ENCODE peak calls at places on chromosome 20, in six cellular contexts. M is H9, L is IMR-90, W is neuronal stem cell, P is mesenchymal stem cell, Z is H1. Q is an unnamed sample.

GRCh38 chr20:50582092-50582491 is 71.9 kb downstream of the PTPN1 start:
- DNase-seq in M (no peak), L (no peak), W (no peak), P (no peak), Z (no peak), Q (no peak)

GRCh38 chr20:44336725-44337380 is at the start of gene R3HDML:
- DNase-seq in M (no peak), L (no peak), W (no peak), P (no peak), Z (no peak), Q (no peak)

GRCh38 chr20:14775778-14776177 is 438.4 kb upstream of the FLRT3 start:
- DNase-seq in M (no peak), L (no peak), W (no peak), P (peak), Z (no peak), Q (peak)

GRCh38 chr20:62666736-62667529 is 24.6 kb downstream of the SLCO4A1 start:
- DNase-seq in M (no peak), L (peak), W (no peak), P (no peak), Z (no peak), Q (peak)

GRCh38 chr20:38600057-38600456 is 1.6 kb upstream of the ARHGAP40 start:
- DNase-seq in M (no peak), L (no peak), W (no peak), P (no peak), Z (no peak), Q (no peak)

GRCh38 chr20:47863531-47863930 is 78.2 kb upstream of the SULF2 start:
- DNase-seq in M (no peak), L (no peak), W (no peak), P (no peak), Z (no peak), Q (no peak)

GRCh38 chr20:49185071-49185757 is 2.9 kb downstream of the STAU1 start:
- DNase-seq in M (no peak), L (no peak), W (no peak), P (no peak), Z (no peak), Q (no peak)

GRCh38 chr20:61742097-61742805 is 323.4 kb downstream of the TAF4 start:
- DNase-seq in M (no peak), L (no peak), W (no peak), P (no peak), Z (no peak), Q (no peak)

GRCh38 chr20:21315138-21315537 is 12.0 kb downstream of the XRN2 start:
- DNase-seq in M (no peak), L (peak), W (no peak), P (peak), Z (no peak), Q (no peak)

GRCh38 chr20:41006936-41007871 is 21.4 kb upstream of the TOP1 start:
- DNase-seq in M (peak), L (no peak), W (no peak), P (peak), Z (no peak), Q (no peak)

GRCh38 chr20:35617397-35618031 is 1.9 kb downstream of the SPAG4 start:
- DNase-seq in M (peak), L (peak), W (peak), P (peak), Z (no peak), Q (peak)

GRCh38 chr20:6134592-6134991 is 11.8 kb upstream of the FERMT1 start:
- DNase-seq in M (no peak), L (no peak), W (no peak), P (no peak), Z (no peak), Q (no peak)

GRCh38 chr20:38751360-38751976 is 3.2 kb downstream of the ACTR5 start:
- DNase-seq in M (no peak), L (peak), W (no peak), P (peak), Z (no peak), Q (peak)

GRCh38 chr20:50371878-50372769 is 138.1 kb upstream of the PTPN1 start:
- DNase-seq in M (no peak), L (peak), W (no peak), P (no peak), Z (no peak), Q (peak)

GRCh38 chr20:57898332-57898731 is 188.5 kb upstream of the PMEPA1 start:
- DNase-seq in M (no peak), L (no peak), W (no peak), P (no peak), Z (no peak), Q (no peak)

GRCh38 chr20:52859156-52859887 is 112.8 kb upstream of the TSHZ2 start:
- DNase-seq in M (peak), L (no peak), W (no peak), P (peak), Z (no peak), Q (no peak)

GRCh38 chr20:47150403-47151152 is 205.9 kb downstream of the ZMYND8 start:
- DNase-seq in M (peak), L (peak), W (peak), P (peak), Z (peak), Q (peak)

GRCh38 chr20:41426361-41426900 is 59.8 kb upstream of the EMILIN3 start:
- DNase-seq in M (no peak), L (no peak), W (no peak), P (no peak), Z (no peak), Q (no peak)

GRCh38 chr20:6287471-6287870 is 164.6 kb upstream of the FERMT1 start:
- DNase-seq in M (no peak), L (no peak), W (no peak), P (no peak), Z (no peak), Q (no peak)

GRCh38 chr20:23583526-23583925 is 15.2 kb upstream of the CST9L start:
- DNase-seq in M (no peak), L (no peak), W (no peak), P (no peak), Z (no peak), Q (peak)

GRCh38 chr20:63854069-63854765 is 7.1 kb upstream of the ABHD16B start:
- DNase-seq in M (no peak), L (no peak), W (no peak), P (peak), Z (no peak), Q (no peak)

GRCh38 chr20:47347661-47348462 is 8.6 kb downstream of the ZMYND8 start:
- DNase-seq in M (no peak), L (no peak), W (no peak), P (no peak), Z (no peak), Q (no peak)

GRCh38 chr20:43824279-43824678 is 90.4 kb upstream of the TOX2 start:
- DNase-seq in M (no peak), L (no peak), W (no peak), P (no peak), Z (no peak), Q (no peak)

GRCh38 chr20:62875419-62876355 is 14.1 kb upstream of the TCFL5 start:
- DNase-seq in M (peak), L (peak), W (peak), P (peak), Z (no peak), Q (peak)

GRCh38 chr20:6058684-6059295 is 4.9 kb upstream of the LRRN4 start:
- DNase-seq in M (no peak), L (no peak), W (no peak), P (peak), Z (no peak), Q (no peak)

GRCh38 chr20:51752343-51752951 is 15.7 kb downstream of the ATP9A start:
- DNase-seq in M (no peak), L (peak), W (no peak), P (peak), Z (no peak), Q (no peak)

GRCh38 chr20:38704136-38704535 is 20.1 kb upstream of the SLC32A1 start:
- DNase-seq in M (no peak), L (no peak), W (no peak), P (no peak), Z (no peak), Q (no peak)

GRCh38 chr20:58670097-58670496 is 19.0 kb downstream of the STX16 start:
- DNase-seq in M (no peak), L (peak), W (no peak), P (no peak), Z (no peak), Q (no peak)

GRCh38 chr20:57797401-57797800 is 87.6 kb upstream of the PMEPA1 start:
- DNase-seq in M (no peak), L (no peak), W (no peak), P (no peak), Z (no peak), Q (no peak)

GRCh38 chr20:1811621-1812498 is 83.3 kb upstream of the SIRPA start:
- DNase-seq in M (no peak), L (peak), W (peak), P (peak), Z (no peak), Q (peak)

GRCh38 chr20:1809611-1810510 is 85.3 kb upstream of the SIRPA start:
- DNase-seq in M (no peak), L (peak), W (no peak), P (peak), Z (no peak), Q (peak)

GRCh38 chr20:1810926-1811620 is 84.1 kb upstream of the SIRPA start:
- DNase-seq in M (no peak), L (peak), W (no peak), P (peak), Z (no peak), Q (no peak)

GRCh38 chr20:1809121-1809520 is 86.1 kb upstream of the SIRPA start:
- DNase-seq in M (no peak), L (peak), W (no peak), P (peak), Z (no peak), Q (peak)

GRCh38 chr20:1810572-1810925 is 84.7 kb upstream of the SIRPA start:
- DNase-seq in M (no peak), L (no peak), W (no peak), P (no peak), Z (no peak), Q (no peak)
- H3K14ac ChIP-seq in M (no peak), L (peak), W (no peak), P (no peak), Z (no peak), Q (no peak)

DNA sequence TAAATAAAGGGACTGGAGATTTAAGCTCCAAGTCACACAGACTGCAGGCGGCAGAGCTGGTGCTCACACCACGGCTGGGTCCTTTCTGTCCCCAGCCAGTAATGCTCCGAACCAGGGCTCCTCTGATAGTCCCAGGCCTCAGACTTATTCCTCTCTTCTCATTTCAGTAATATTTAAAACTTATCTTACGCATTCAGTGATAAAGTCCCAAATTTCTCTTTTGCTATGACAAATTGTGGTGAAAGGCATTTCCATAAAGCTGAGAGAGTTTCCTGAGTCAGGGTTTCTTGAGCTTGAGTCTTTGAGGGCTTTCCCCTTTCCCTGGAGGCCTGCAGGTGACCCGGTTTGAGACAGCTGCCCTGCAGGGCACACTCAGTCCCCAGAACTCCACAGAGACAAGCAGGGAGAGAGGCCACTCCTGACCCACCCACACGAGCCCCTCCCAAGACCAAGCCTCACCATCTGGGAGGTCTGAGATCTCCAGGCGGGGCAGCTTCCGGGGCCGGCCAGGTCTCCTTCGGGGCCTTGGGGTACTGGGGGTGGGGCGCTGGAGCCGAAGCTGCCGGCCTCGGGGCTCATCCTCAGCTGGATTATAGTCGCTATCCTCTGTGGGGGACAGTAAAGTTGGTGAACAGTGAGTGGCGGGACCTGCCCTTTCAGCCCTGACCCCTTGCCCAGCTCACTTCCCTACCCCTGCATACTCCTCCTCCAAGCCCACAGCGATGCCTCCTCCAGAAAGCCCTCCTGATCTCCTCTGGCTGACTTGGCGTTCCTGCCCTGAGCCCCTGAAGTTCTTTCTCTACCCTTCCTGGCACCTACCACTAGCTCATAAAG is 6.6 kb downstream of the ZNF335 start:
- DNase-seq in M (peak), L (no peak), W (no peak), P (no peak), Z (no peak), Q (no peak)
- H3K14ac ChIP-seq in M (no peak), L (no peak), W (no peak), P (no peak), Z (no peak), Q (no peak)

GRCh38 chr20:18003897-18004296 is 35.1 kb downstream of the MGME1 start:
- DNase-seq in M (no peak), L (no peak), W (no peak), P (no peak), Z (no peak), Q (peak)
- H3K14ac ChIP-seq in M (no peak), L (peak), W (no peak), P (no peak), Z (no peak), Q (no peak)

GRCh38 chr20:7657569-7657968 is 282.7 kb downstream of the HAO1 start:
- DNase-seq in M (no peak), L (no peak), W (no peak), P (no peak), Z (no peak), Q (no peak)

GRCh38 chr20:7660165-7660564 is 280.1 kb downstream of the HAO1 start:
- DNase-seq in M (no peak), L (no peak), W (no peak), P (no peak), Z (no peak), Q (no peak)

GRCh38 chr20:7654231-7654630 is 286.0 kb downstream of the HAO1 start:
- DNase-seq in M (no peak), L (no peak), W (no peak), P (no peak), Z (no peak), Q (no peak)

DNA sequence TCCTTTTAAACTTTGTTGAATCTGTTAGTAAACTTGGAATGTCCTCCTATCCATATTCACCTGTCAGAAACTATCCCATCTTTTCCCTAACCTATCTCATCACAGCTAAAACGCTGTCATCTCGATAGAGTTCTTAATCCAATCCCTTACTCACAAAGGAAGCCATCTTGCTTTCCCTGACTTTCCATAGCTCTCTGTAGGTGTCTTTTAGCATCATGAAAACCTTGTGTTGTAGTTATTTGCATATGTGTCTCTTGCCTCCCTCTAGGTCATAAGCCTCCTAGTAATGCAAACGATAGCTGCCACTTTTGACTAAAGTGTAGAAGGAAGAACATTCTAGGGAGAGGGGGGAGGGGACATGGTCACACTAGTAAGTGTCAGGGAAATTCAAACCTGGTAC is 283.6 kb downstream of the HAO1 start:
- DNase-seq in M (no peak), L (no peak), W (no peak), P (no peak), Z (no peak), Q (no peak)
- H3K14ac ChIP-seq in M (no peak), L (no peak), W (no peak), P (no peak), Z (no peak), Q (no peak)

GRCh38 chr20:4112490-4113420 is 97.4 kb upstream of the RNF24 start:
- DNase-seq in M (no peak), L (peak), W (no peak), P (no peak), Z (no peak), Q (no peak)
- H3K14ac ChIP-seq in M (no peak), L (peak), W (no peak), P (no peak), Z (no peak), Q (no peak)